ENCODE peak calls at places on chromosomes 5 and 9, in nine cellular contexts. One of them, this sample, is unnamed.

GRCh38 chr5:32339198-32339597 is 26.5 kb upstream of the MTMR12 start:
- DNase-seq in fibroblast of pulmonary artery: no peak
- DNase-seq in kidney: no peak
- DNase-seq in AG09319: no peak
- DNase-seq in AG09309: no peak
- DNase-seq in cardiac muscle cell: peak; percentile 14
- DNase-seq in mammary epithelial cell: peak; percentile 33
- DNase-seq in GM23338: peak; percentile 82
- DNase-seq in tibial artery: no peak
- DNase-seq in this sample: no peak

GRCh38 chr5:122844136-122844915 is 1.1 kb upstream of the SNX24 start:
- DNase-seq in fibroblast of pulmonary artery: no peak
- DNase-seq in kidney: no peak
- DNase-seq in AG09319: no peak
- DNase-seq in AG09309: no peak
- DNase-seq in cardiac muscle cell: peak; percentile 12
- DNase-seq in mammary epithelial cell: no peak
- DNase-seq in GM23338: peak; percentile 48
- DNase-seq in tibial artery: no peak
- DNase-seq in this sample: no peak

GRCh38 chr5:160747559-160747958 is 104.5 kb downstream of the ATP10B start:
- DNase-seq in fibroblast of pulmonary artery: no peak
- DNase-seq in kidney: no peak
- DNase-seq in AG09319: no peak
- DNase-seq in AG09309: no peak
- DNase-seq in cardiac muscle cell: no peak
- DNase-seq in mammary epithelial cell: no peak
- DNase-seq in GM23338: no peak
- DNase-seq in tibial artery: no peak
- DNase-seq in this sample: no peak

GRCh38 chr5:14572384-14572783 is 9.2 kb upstream of the OTULINL start:
- DNase-seq in fibroblast of pulmonary artery: no peak
- DNase-seq in kidney: no peak
- DNase-seq in AG09319: no peak
- DNase-seq in AG09309: no peak
- DNase-seq in cardiac muscle cell: no peak
- DNase-seq in mammary epithelial cell: no peak
- DNase-seq in GM23338: no peak
- DNase-seq in tibial artery: no peak
- DNase-seq in this sample: no peak

GRCh38 chr5:159409801-159410200 is 79.5 kb upstream of the IL12B start:
- DNase-seq in fibroblast of pulmonary artery: no peak
- DNase-seq in kidney: no peak
- DNase-seq in AG09319: no peak
- DNase-seq in AG09309: no peak
- DNase-seq in cardiac muscle cell: peak; percentile 4
- DNase-seq in mammary epithelial cell: no peak
- DNase-seq in GM23338: no peak
- DNase-seq in tibial artery: no peak
- DNase-seq in this sample: no peak

GRCh38 chr5:137858223-137858916 is 9.3 kb upstream of the MYOT start:
- DNase-seq in fibroblast of pulmonary artery: peak; percentile 41
- DNase-seq in kidney: no peak
- DNase-seq in AG09319: peak; percentile 4
- DNase-seq in AG09309: no peak
- DNase-seq in cardiac muscle cell: peak; percentile 63
- DNase-seq in mammary epithelial cell: peak; percentile 41
- DNase-seq in GM23338: no peak
- DNase-seq in tibial artery: no peak
- DNase-seq in this sample: no peak

GRCh38 chr5:150338546-150338945 is 19.0 kb upstream of the TCOF1 start:
- DNase-seq in fibroblast of pulmonary artery: no peak
- DNase-seq in kidney: peak; percentile 49
- DNase-seq in AG09319: no peak
- DNase-seq in AG09309: no peak
- DNase-seq in cardiac muscle cell: no peak
- DNase-seq in mammary epithelial cell: no peak
- DNase-seq in GM23338: no peak
- DNase-seq in tibial artery: no peak
- DNase-seq in this sample: no peak

GRCh38 chr9:128168731-128169308 is 8.8 kb downstream of the BBLN start:
- DNase-seq in fibroblast of pulmonary artery: no peak
- DNase-seq in kidney: no peak
- DNase-seq in AG09319: no peak
- DNase-seq in AG09309: no peak
- DNase-seq in cardiac muscle cell: no peak
- DNase-seq in mammary epithelial cell: no peak
- DNase-seq in GM23338: no peak
- DNase-seq in tibial artery: no peak
- DNase-seq in this sample: no peak

GRCh38 chr9:31541626-31542025 is 842.8 kb upstream of the ACO1 start:
- DNase-seq in fibroblast of pulmonary artery: peak; percentile 40
- DNase-seq in kidney: no peak
- DNase-seq in AG09319: no peak
- DNase-seq in AG09309: no peak
- DNase-seq in cardiac muscle cell: peak; percentile 59
- DNase-seq in mammary epithelial cell: no peak
- DNase-seq in GM23338: no peak
- DNase-seq in tibial artery: no peak
- DNase-seq in this sample: no peak

GRCh38 chr9:31542384-31543055 is 841.9 kb upstream of the ACO1 start:
- DNase-seq in fibroblast of pulmonary artery: peak; percentile 95
- DNase-seq in kidney: no peak
- DNase-seq in AG09319: peak; percentile 0
- DNase-seq in AG09309: no peak
- DNase-seq in cardiac muscle cell: peak; percentile 93
- DNase-seq in mammary epithelial cell: peak; percentile 77
- DNase-seq in GM23338: peak; percentile 61
- DNase-seq in tibial artery: peak; percentile 32
- DNase-seq in this sample: no peak
- TF ChIP-seq CTCF in fibroblast of pulmonary artery: peak; percentile 72
- TF ChIP-seq CTCF in kidney: peak; percentile 20
- TF ChIP-seq CTCF in AG09319: no peak
- TF ChIP-seq CTCF in AG09309: no peak
- TF ChIP-seq CTCF in cardiac muscle cell: peak; percentile 28
- TF ChIP-seq CTCF in mammary epithelial cell: peak; percentile 27
- TF ChIP-seq CTCF in GM23338: peak; percentile 45
- TF ChIP-seq CTCF in tibial artery: no peak
- TF ChIP-seq CTCF in this sample: peak; percentile 42

GRCh38 chr5:80082731-80083114 is 47.6 kb downstream of the THBS4 start:
- DNase-seq in fibroblast of pulmonary artery: peak; percentile 80
- DNase-seq in kidney: peak; percentile 91
- DNase-seq in AG09319: peak; percentile 68
- DNase-seq in AG09309: peak; percentile 38
- DNase-seq in cardiac muscle cell: peak; percentile 88
- DNase-seq in mammary epithelial cell: peak; percentile 29
- DNase-seq in GM23338: peak; percentile 89
- DNase-seq in tibial artery: peak; percentile 24
- DNase-seq in this sample: no peak
- TF ChIP-seq CTCF in fibroblast of pulmonary artery: peak; percentile 67
- TF ChIP-seq CTCF in kidney: peak; percentile 54
- TF ChIP-seq CTCF in AG09319: peak; percentile 89
- TF ChIP-seq CTCF in AG09309: peak; percentile 93
- TF ChIP-seq CTCF in cardiac muscle cell: peak; percentile 89
- TF ChIP-seq CTCF in mammary epithelial cell: peak; percentile 50
- TF ChIP-seq CTCF in GM23338: peak; percentile 87
- TF ChIP-seq CTCF in tibial artery: peak; percentile 84
- TF ChIP-seq CTCF in this sample: peak; percentile 62

GRCh38 chr5:31181376-31181987 is 12.0 kb upstream of the CDH6 start:
- DNase-seq in fibroblast of pulmonary artery: no peak
- DNase-seq in kidney: no peak
- DNase-seq in AG09319: no peak
- DNase-seq in AG09309: no peak
- DNase-seq in cardiac muscle cell: no peak
- DNase-seq in mammary epithelial cell: no peak
- DNase-seq in GM23338: no peak
- DNase-seq in tibial artery: no peak
- DNase-seq in this sample: no peak

GRCh38 chr5:31185951-31186350 is 7.5 kb upstream of the CDH6 start:
- DNase-seq in fibroblast of pulmonary artery: no peak
- DNase-seq in kidney: no peak
- DNase-seq in AG09319: no peak
- DNase-seq in AG09309: no peak
- DNase-seq in cardiac muscle cell: no peak
- DNase-seq in mammary epithelial cell: no peak
- DNase-seq in GM23338: no peak
- DNase-seq in tibial artery: no peak
- DNase-seq in this sample: no peak

GRCh38 chr5:31182146-31182545 is 11.3 kb upstream of the CDH6 start:
- DNase-seq in fibroblast of pulmonary artery: no peak
- DNase-seq in kidney: peak; percentile 38
- DNase-seq in AG09319: no peak
- DNase-seq in AG09309: no peak
- DNase-seq in cardiac muscle cell: no peak
- DNase-seq in mammary epithelial cell: no peak
- DNase-seq in GM23338: no peak
- DNase-seq in tibial artery: no peak
- DNase-seq in this sample: no peak

GRCh38 chr5:31187591-31187990 is 5.9 kb upstream of the CDH6 start:
- DNase-seq in fibroblast of pulmonary artery: no peak
- DNase-seq in kidney: no peak
- DNase-seq in AG09319: no peak
- DNase-seq in AG09309: no peak
- DNase-seq in cardiac muscle cell: no peak
- DNase-seq in mammary epithelial cell: no peak
- DNase-seq in GM23338: no peak
- DNase-seq in tibial artery: no peak
- DNase-seq in this sample: no peak

GRCh38 chr5:31186672-31187267 is 6.7 kb upstream of the CDH6 start:
- DNase-seq in fibroblast of pulmonary artery: peak; percentile 66
- DNase-seq in kidney: no peak
- DNase-seq in AG09319: no peak
- DNase-seq in AG09309: no peak
- DNase-seq in cardiac muscle cell: peak; percentile 61
- DNase-seq in mammary epithelial cell: peak; percentile 3
- DNase-seq in GM23338: peak; percentile 72
- DNase-seq in tibial artery: no peak
- DNase-seq in this sample: no peak
- TF ChIP-seq CTCF in fibroblast of pulmonary artery: peak; percentile 85
- TF ChIP-seq CTCF in kidney: peak; percentile 52
- TF ChIP-seq CTCF in AG09319: peak; percentile 73
- TF ChIP-seq CTCF in AG09309: peak; percentile 75
- TF ChIP-seq CTCF in cardiac muscle cell: peak; percentile 78
- TF ChIP-seq CTCF in mammary epithelial cell: peak; percentile 76
- TF ChIP-seq CTCF in GM23338: peak; percentile 94
- TF ChIP-seq CTCF in tibial artery: peak; percentile 72
- TF ChIP-seq CTCF in this sample: peak; percentile 79

GRCh38 chr9:77276799-77277198 is 99.5 kb downstream of the VPS13A start:
- DNase-seq in fibroblast of pulmonary artery: no peak
- DNase-seq in kidney: no peak
- DNase-seq in AG09319: no peak
- DNase-seq in AG09309: no peak
- DNase-seq in cardiac muscle cell: no peak
- DNase-seq in mammary epithelial cell: no peak
- DNase-seq in GM23338: peak; percentile 51
- DNase-seq in tibial artery: no peak
- DNase-seq in this sample: no peak
- TF ChIP-seq CTCF in fibroblast of pulmonary artery: no peak
- TF ChIP-seq CTCF in kidney: no peak
- TF ChIP-seq CTCF in AG09319: no peak
- TF ChIP-seq CTCF in AG09309: no peak
- TF ChIP-seq CTCF in cardiac muscle cell: no peak
- TF ChIP-seq CTCF in mammary epithelial cell: no peak
- TF ChIP-seq CTCF in GM23338: peak; percentile 61
- TF ChIP-seq CTCF in tibial artery: no peak
- TF ChIP-seq CTCF in this sample: no peak

GRCh38 chr9:2856400-2856799 is 12.5 kb upstream of the PUM3 start:
- DNase-seq in fibroblast of pulmonary artery: no peak
- DNase-seq in kidney: no peak
- DNase-seq in AG09319: no peak
- DNase-seq in AG09309: no peak
- DNase-seq in cardiac muscle cell: no peak
- DNase-seq in mammary epithelial cell: no peak
- DNase-seq in GM23338: no peak
- DNase-seq in tibial artery: no peak
- DNase-seq in this sample: no peak
- TF ChIP-seq CTCF in fibroblast of pulmonary artery: no peak
- TF ChIP-seq CTCF in kidney: no peak
- TF ChIP-seq CTCF in AG09319: no peak
- TF ChIP-seq CTCF in AG09309: no peak
- TF ChIP-seq CTCF in cardiac muscle cell: no peak
- TF ChIP-seq CTCF in mammary epithelial cell: no peak
- TF ChIP-seq CTCF in GM23338: no peak
- TF ChIP-seq CTCF in tibial artery: no peak
- TF ChIP-seq CTCF in this sample: no peak

GRCh38 chr5:52786937-52787599 is 648 bp upstream of the ITGA1 start:
- DNase-seq in fibroblast of pulmonary artery: no peak
- DNase-seq in kidney: no peak
- DNase-seq in AG09319: no peak
- DNase-seq in AG09309: no peak
- DNase-seq in cardiac muscle cell: peak; percentile 44
- DNase-seq in mammary epithelial cell: peak; percentile 65
- DNase-seq in GM23338: peak; percentile 56
- DNase-seq in tibial artery: peak; percentile 28
- DNase-seq in this sample: no peak
- TF ChIP-seq CTCF in fibroblast of pulmonary artery: peak; percentile 29
- TF ChIP-seq CTCF in kidney: peak; percentile 69
- TF ChIP-seq CTCF in AG09319: peak; percentile 8
- TF ChIP-seq CTCF in AG09309: peak; percentile 16
- TF ChIP-seq CTCF in cardiac muscle cell: peak; percentile 44
- TF ChIP-seq CTCF in mammary epithelial cell: peak; percentile 25
- TF ChIP-seq CTCF in GM23338: peak; percentile 55
- TF ChIP-seq CTCF in tibial artery: peak; percentile 43
- TF ChIP-seq CTCF in this sample: peak; percentile 51

GRCh38 chr9:101035098-101035497 is 6.6 kb downstream of the PLPPR1 start:
- DNase-seq in fibroblast of pulmonary artery: no peak
- DNase-seq in kidney: no peak
- DNase-seq in AG09319: no peak
- DNase-seq in AG09309: no peak
- DNase-seq in cardiac muscle cell: no peak
- DNase-seq in mammary epithelial cell: no peak
- DNase-seq in GM23338: no peak
- DNase-seq in tibial artery: no peak
- DNase-seq in this sample: no peak
- TF ChIP-seq CTCF in fibroblast of pulmonary artery: no peak
- TF ChIP-seq CTCF in kidney: no peak
- TF ChIP-seq CTCF in AG09319: no peak
- TF ChIP-seq CTCF in AG09309: no peak
- TF ChIP-seq CTCF in cardiac muscle cell: no peak
- TF ChIP-seq CTCF in mammary epithelial cell: no peak
- TF ChIP-seq CTCF in GM23338: no peak
- TF ChIP-seq CTCF in tibial artery: no peak
- TF ChIP-seq CTCF in this sample: no peak

DNA sequence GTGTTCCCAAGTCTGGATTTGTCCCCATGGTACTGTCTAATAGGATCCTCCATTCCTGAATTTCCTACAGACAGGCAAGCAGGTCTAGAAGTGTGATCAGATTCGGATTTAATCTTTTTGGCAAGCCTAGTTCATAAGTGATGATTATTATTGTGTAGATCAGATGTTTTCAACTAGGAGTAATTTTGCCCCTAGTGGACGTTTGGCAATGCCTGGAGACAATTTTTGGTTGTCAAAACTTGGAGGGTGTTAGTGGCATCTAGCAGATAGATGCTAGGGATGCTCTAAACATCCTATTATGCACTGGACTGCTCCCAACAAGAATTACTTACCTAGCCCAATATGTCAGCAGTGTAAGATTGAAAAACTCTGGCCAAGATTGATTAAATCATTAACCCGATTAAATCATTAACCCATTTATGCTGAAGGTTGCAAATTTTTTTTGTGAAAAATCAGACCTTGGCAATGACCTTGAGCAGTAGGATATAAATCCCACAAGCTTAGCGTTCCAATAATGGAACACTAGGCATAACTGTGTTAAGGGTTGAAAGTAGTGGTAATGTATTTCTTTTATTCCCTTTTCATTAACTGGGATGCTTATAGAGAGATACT is 28.2 kb downstream of the TCERG1 start:
- DNase-seq in fibroblast of pulmonary artery: peak; percentile 7
- DNase-seq in kidney: no peak
- DNase-seq in AG09319: no peak
- DNase-seq in AG09309: no peak
- DNase-seq in cardiac muscle cell: peak; percentile 10
- DNase-seq in mammary epithelial cell: no peak
- DNase-seq in GM23338: peak; percentile 11
- DNase-seq in tibial artery: no peak
- DNase-seq in this sample: no peak
- TF ChIP-seq CTCF in fibroblast of pulmonary artery: peak; percentile 49
- TF ChIP-seq CTCF in kidney: no peak
- TF ChIP-seq CTCF in AG09319: peak; percentile 10
- TF ChIP-seq CTCF in AG09309: peak; percentile 31
- TF ChIP-seq CTCF in cardiac muscle cell: peak; percentile 41
- TF ChIP-seq CTCF in mammary epithelial cell: peak; percentile 56
- TF ChIP-seq CTCF in GM23338: peak; percentile 40
- TF ChIP-seq CTCF in tibial artery: no peak
- TF ChIP-seq CTCF in this sample: peak; percentile 26

This sample was measured in osteocyte.